ENCODE peak calls at places on chromosomes 7 and 10, in six cellular contexts. D is coronary artery, W is brain microvascular endothelial cell, O is IMR-90, R is fibroblast of lung, L is HCT116. Y is an unnamed sample.

GRCh38 chr7:103729026-103729425 is 260.4 kb downstream of the RELN start:
- DNase-seq in D (no peak), W (no peak), O (no peak), R (no peak), L (no peak), Y (no peak)

GRCh38 chr7:80247144-80247543 is 112.5 kb downstream of the GNAI1 start:
- DNase-seq in D (no peak), W (no peak), O (peak; percentile 40), R (peak; percentile 38), L (no peak), Y (no peak)

GRCh38 chr10:96587255-96588059 is 645 bp upstream of the TM9SF3 start:
- DNase-seq in D (peak; percentile 87), W (peak; percentile 68), O (peak; percentile 83), R (peak; percentile 79), L (peak; percentile 48), Y (no peak)

GRCh38 chr10:31138026-31138553 is 106.4 kb upstream of the ZNF438 start:
- DNase-seq in D (peak; percentile 50), W (no peak), O (no peak), R (peak; percentile 20), L (no peak), Y (no peak)

GRCh38 chr7:44307905-44308740 is 17.3 kb downstream of the CAMK2B start:
- DNase-seq in D (peak; percentile 70), W (no peak), O (no peak), R (no peak), L (no peak), Y (peak; percentile 2)

GRCh38 chr7:4830176-4830575 is 31.7 kb downstream of the PAPOLB start:
- DNase-seq in D (no peak), W (peak; percentile 43), O (peak; percentile 57), R (peak; percentile 65), L (peak; percentile 41), Y (peak; percentile 92)

GRCh38 chr7:156906281-156906680 is 13.3 kb upstream of the LMBR1 start:
- DNase-seq in D (no peak), W (no peak), O (no peak), R (no peak), L (no peak), Y (no peak)

GRCh38 chr10:44466236-44466635 is 81.3 kb upstream of the CXCL12 start:
- DNase-seq in D (no peak), W (peak; percentile 49), O (peak; percentile 51), R (no peak), L (no peak), Y (no peak)

GRCh38 chr7:136403591-136403990 is 426.4 kb upstream of the MTPN start:
- DNase-seq in D (no peak), W (no peak), O (no peak), R (no peak), L (no peak), Y (no peak)

GRCh38 chr10:124099603-124100002 is 6.2 kb upstream of the CHST15 start:
- DNase-seq in D (no peak), W (no peak), O (no peak), R (no peak), L (no peak), Y (no peak)

GRCh38 chr10:117271427-117271826 is 30.5 kb downstream of the SLC18A2 start:
- DNase-seq in D (no peak), W (peak; percentile 6), O (peak; percentile 23), R (no peak), L (peak; percentile 26), Y (no peak)

GRCh38 chr10:107409517-107409916 is 245.0 kb upstream of the SORCS1 start:
- DNase-seq in D (no peak), W (peak; percentile 1), O (peak; percentile 0), R (peak; percentile 23), L (no peak), Y (no peak)

GRCh38 chr7:133763241-133763640 is 363.9 kb upstream of the LRGUK start:
- DNase-seq in D (no peak), W (no peak), O (no peak), R (no peak), L (no peak), Y (no peak)

GRCh38 chr10:85607296-85607695 is 759.3 kb downstream of the GRID1 start:
- DNase-seq in D (peak; percentile 38), W (no peak), O (no peak), R (no peak), L (no peak), Y (no peak)

GRCh38 chr7:103106336-103107070 is 31.6 kb downstream of the ARMC10 start:
- DNase-seq in D (no peak), W (no peak), O (peak; percentile 16), R (peak; percentile 37), L (no peak), Y (no peak)

GRCh38 chr7:22594020-22594419 is 94.0 kb upstream of the STEAP1B start:
- DNase-seq in D (no peak), W (no peak), O (no peak), R (no peak), L (no peak), Y (no peak)

GRCh38 chr7:158407581-158408331 is 179.9 kb downstream of the PTPRN2 start:
- DNase-seq in D (no peak), W (peak; percentile 36), O (no peak), R (peak; percentile 24), L (peak; percentile 48), Y (no peak)

GRCh38 chr7:33639552-33640197 is 265.7 kb upstream of the BMPER start:
- DNase-seq in D (no peak), W (no peak), O (no peak), R (peak; percentile 54), L (no peak), Y (no peak)

GRCh38 chr10:95290801-95291633 is at the start of gene PDLIM1:
- DNase-seq in D (peak; percentile 87), W (no peak), O (peak; percentile 45), R (peak; percentile 33), L (no peak), Y (peak; percentile 92)

GRCh38 chr7:26599982-26600381 is 264.4 kb downstream of the SKAP2 start:
- DNase-seq in D (no peak), W (no peak), O (no peak), R (no peak), L (no peak), Y (no peak)

GRCh38 chr10:61217851-61218565 is 235.2 kb downstream of the TMEM26 start:
- DNase-seq in D (no peak), W (no peak), O (no peak), R (no peak), L (no peak), Y (no peak)

GRCh38 chr7:12212051-12212485 is 974 bp downstream of the TMEM106B start:
- DNase-seq in D (no peak), W (no peak), O (no peak), R (peak; percentile 23), L (peak; percentile 16), Y (no peak)
- H3K27ac ChIP-seq in D (peak overlapping the region; percentile 87), W (no peak overlapping the region), O (no peak overlapping the region), R (no peak overlapping the region), L (peak overlapping the region; percentile 94), Y (peak overlapping the region; percentile 40)

GRCh38 chr7:117324940-117325339 is 2.1 kb upstream of the WNT2 start:
- DNase-seq in D (no peak), W (no peak), O (no peak), R (no peak), L (no peak), Y (peak; percentile 46)
- H3K4me3 ChIP-seq in D (peak overlapping the region; percentile 78), W (peak overlapping the region; percentile 61), O (no peak overlapping the region), R (peak overlapping the region; percentile 57), L (no peak overlapping the region), Y (peak overlapping the region; percentile 15)

DNA sequence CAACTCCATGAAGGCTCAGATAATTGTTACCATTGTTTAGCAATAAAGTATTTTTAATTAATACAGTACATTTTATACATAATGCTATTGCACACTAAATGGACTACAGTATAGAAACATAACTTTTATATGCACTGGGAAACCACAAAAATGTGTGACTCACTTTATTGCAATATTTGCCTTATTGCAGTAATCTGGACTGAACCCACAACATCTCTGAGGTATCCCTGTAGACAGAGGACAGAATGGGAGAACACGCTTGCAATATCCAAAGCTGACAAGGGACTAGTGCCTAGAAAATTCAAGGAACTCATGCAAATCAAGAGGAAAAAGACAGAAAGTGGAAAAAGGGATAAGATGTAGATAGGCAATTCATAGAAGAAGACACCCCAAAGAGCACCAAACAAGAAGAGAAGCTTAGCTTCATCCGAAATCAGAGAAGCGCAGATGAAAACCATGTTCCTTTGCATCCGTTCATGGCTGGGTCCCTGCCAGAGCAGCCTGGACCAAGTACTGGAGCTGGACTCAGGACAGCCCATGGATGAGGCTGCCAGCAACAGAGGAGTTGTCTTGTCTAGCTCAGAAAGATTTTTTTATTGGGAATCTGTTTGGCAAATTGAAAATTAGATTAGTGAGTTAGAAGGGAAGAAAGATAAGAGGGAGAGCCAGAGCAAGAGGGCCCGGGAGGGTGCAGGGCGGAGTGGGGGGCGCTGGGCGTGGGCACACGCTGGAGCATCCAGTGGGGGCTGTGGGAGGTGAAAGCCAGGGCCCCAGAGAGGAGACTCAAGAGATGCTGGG is 16.0 kb upstream of the GALNTL5 start:
- DNase-seq in D (no peak), W (peak; percentile 68), O (peak; percentile 62), R (peak; percentile 92), L (no peak), Y (peak; percentile 77)
- H3K27ac ChIP-seq in D (no peak overlapping the region), W (no peak overlapping the region), O (no peak overlapping the region), R (no peak overlapping the region), L (no peak overlapping the region), Y (no peak overlapping the region)

GRCh38 chr10:127044191-127044590 is 139.0 kb downstream of the DOCK1 start:
- DNase-seq in D (no peak), W (no peak), O (no peak), R (no peak), L (no peak), Y (no peak)
- H3K4me3 ChIP-seq in D (no peak overlapping the region), W (no peak overlapping the region), O (no peak overlapping the region), R (no peak overlapping the region), L (no peak overlapping the region), Y (no peak overlapping the region)

GRCh38 chr10:132461103-132461682 is 64.2 kb downstream of the PWWP2B start:
- DNase-seq in D (no peak), W (no peak), O (no peak), R (no peak), L (no peak), Y (peak; percentile 14)

GRCh38 chr10:132462463-132463332 is 65.7 kb downstream of the PWWP2B start:
- DNase-seq in D (no peak), W (no peak), O (no peak), R (no peak), L (no peak), Y (no peak)

GRCh38 chr10:132460071-132460470 is 63.1 kb downstream of the PWWP2B start:
- DNase-seq in D (no peak), W (no peak), O (no peak), R (no peak), L (no peak), Y (no peak)

GRCh38 chr10:132460691-132461090 is 63.7 kb downstream of the PWWP2B start:
- DNase-seq in D (no peak), W (no peak), O (no peak), R (no peak), L (no peak), Y (peak; percentile 10)

GRCh38 chr10:132461683-132462231 is 64.8 kb downstream of the PWWP2B start:
- DNase-seq in D (no peak), W (no peak), O (no peak), R (no peak), L (no peak), Y (no peak)
- H3K27ac ChIP-seq in D (no peak overlapping the region), W (no peak overlapping the region), O (no peak overlapping the region), R (no peak overlapping the region), L (no peak overlapping the region), Y (no peak overlapping the region)

DNA sequence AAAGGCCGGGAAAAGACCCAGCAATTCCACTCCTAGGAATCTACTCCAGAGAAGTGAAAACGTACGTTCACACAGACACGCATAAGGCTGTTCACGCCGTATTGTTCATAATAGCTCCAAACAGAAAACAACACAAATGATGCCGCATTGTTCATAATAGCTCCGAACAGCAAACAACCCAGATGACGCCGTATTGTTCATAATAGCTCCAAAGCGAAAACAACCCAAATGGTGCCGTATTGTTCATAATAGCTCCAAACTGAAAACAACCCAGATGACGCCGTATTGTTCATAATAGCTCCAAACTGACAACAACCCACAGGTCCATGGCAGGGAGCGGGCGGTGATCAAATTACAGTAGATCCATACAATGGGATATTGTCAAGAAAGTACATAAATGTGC is 85.2 kb upstream of the DNAAF5 start:
- DNase-seq in D (no peak), W (no peak), O (no peak), R (peak; percentile 22), L (peak; percentile 97), Y (no peak)
- H3K4me3 ChIP-seq in D (no peak overlapping the region), W (no peak overlapping the region), O (no peak overlapping the region), R (no peak overlapping the region), L (peak overlapping the region; percentile 56), Y (no peak overlapping the region)